ENCODE peak calls at places on chromosome 9, in ten cellular contexts. W is AG04450, D is AG09309, O is K562, N is dorsolateral prefrontal cortex, M is left ventricle myocardium inferior, Z is WERI-Rb-1, F is lower leg skin, G is lung, A is choroid plexus epithelial cell. R is an unnamed sample.

GRCh38 chr9:5502553-5502952 is 7.8 kb upstream of the PDCD1LG2 start:
- DNase-seq in W (no peak), D (no peak), O (no peak), N (no peak), M (no peak), Z (no peak), F (no peak), G (no peak), A (no peak), R (no peak)

GRCh38 chr9:92774274-92774673 is 9.6 kb upstream of the BICD2 start:
- DNase-seq in W (peak), D (peak), O (no peak), N (no peak), M (no peak), Z (no peak), F (no peak), G (no peak), A (peak), R (peak)

GRCh38 chr9:129866373-129867137 is 31.3 kb downstream of the USP20 start:
- DNase-seq in W (no peak), D (no peak), O (no peak), N (peak), M (no peak), Z (no peak), F (no peak), G (no peak), A (no peak), R (no peak)

GRCh38 chr9:107422189-107422802 is 67.3 kb downstream of the KLF4 start:
- DNase-seq in W (no peak), D (peak), O (peak), N (peak), M (peak), Z (peak), F (peak), G (peak), A (peak), R (peak)

GRCh38 chr9:6194934-6195333 is 20.7 kb upstream of the IL33 start:
- DNase-seq in W (no peak), D (no peak), O (no peak), N (no peak), M (no peak), Z (no peak), F (no peak), G (no peak), A (peak), R (no peak)

GRCh38 chr9:75889977-75890540 is 414 bp upstream of the PCSK5 start:
- DNase-seq in W (peak), D (no peak), O (no peak), N (no peak), M (peak), Z (peak), F (peak), G (peak), A (peak), R (no peak)

GRCh38 chr9:128765499-128765898 is 6.2 kb downstream of the ZER1 start:
- DNase-seq in W (no peak), D (no peak), O (no peak), N (no peak), M (no peak), Z (no peak), F (no peak), G (no peak), A (no peak), R (no peak)

GRCh38 chr9:128882677-128883590 is 1.0 kb downstream of the LRRC8A start:
- DNase-seq in W (no peak), D (no peak), O (peak), N (no peak), M (no peak), Z (no peak), F (no peak), G (no peak), A (no peak), R (no peak)

GRCh38 chr9:133786371-133786753 is 48.2 kb upstream of the SARDH start:
- DNase-seq in W (no peak), D (no peak), O (no peak), N (no peak), M (no peak), Z (no peak), F (no peak), G (no peak), A (no peak), R (no peak)

GRCh38 chr9:92359380-92360007 is 33.7 kb downstream of the CENPP start:
- DNase-seq in W (no peak), D (no peak), O (no peak), N (no peak), M (no peak), Z (peak), F (no peak), G (no peak), A (no peak), R (no peak)

GRCh38 chr9:133142657-133143592 is 20.8 kb downstream of the GBGT1 start:
- DNase-seq in W (no peak), D (no peak), O (peak), N (no peak), M (no peak), Z (peak), F (no peak), G (no peak), A (no peak), R (no peak)

GRCh38 chr9:136204838-136205706 is at the start of gene LHX3:
- DNase-seq in W (no peak), D (no peak), O (no peak), N (no peak), M (no peak), Z (peak), F (no peak), G (no peak), A (peak), R (no peak)

GRCh38 chr9:89408628-89409101 is 89.2 kb downstream of the SEMA4D start:
- DNase-seq in W (no peak), D (no peak), O (no peak), N (no peak), M (no peak), Z (no peak), F (no peak), G (no peak), A (no peak), R (no peak)

GRCh38 chr9:20015427-20015931 is 226.6 kb upstream of the SLC24A2 start:
- DNase-seq in W (no peak), D (no peak), O (no peak), N (no peak), M (no peak), Z (no peak), F (no peak), G (no peak), A (no peak), R (no peak)

GRCh38 chr9:135402739-135403695 is 76.6 kb upstream of the PPP1R26 start:
- DNase-seq in W (no peak), D (no peak), O (no peak), N (no peak), M (no peak), Z (no peak), F (no peak), G (no peak), A (no peak), R (no peak)

GRCh38 chr9:71678999-71679398 is 89.3 kb downstream of the CEMIP2 start:
- DNase-seq in W (no peak), D (no peak), O (no peak), N (no peak), M (no peak), Z (no peak), F (no peak), G (no peak), A (peak), R (no peak)

GRCh38 chr9:84668204-84669007 is 1.1 kb upstream of the NTRK2 start:
- DNase-seq in W (no peak), D (no peak), O (no peak), N (peak), M (peak), Z (peak), F (peak), G (peak), A (peak), R (peak)

GRCh38 chr9:81661339-81661738 is 28.0 kb downstream of the TLE1 start:
- DNase-seq in W (no peak), D (no peak), O (no peak), N (no peak), M (no peak), Z (no peak), F (no peak), G (no peak), A (no peak), R (no peak)

GRCh38 chr9:134655591-134656333 is 14.2 kb downstream of the COL5A1 start:
- DNase-seq in W (no peak), D (no peak), O (no peak), N (peak), M (peak), Z (no peak), F (no peak), G (no peak), A (no peak), R (no peak)

GRCh38 chr9:85004818-85005413 is 335.4 kb downstream of the NTRK2 start:
- DNase-seq in W (no peak), D (no peak), O (no peak), N (no peak), M (no peak), Z (no peak), F (no peak), G (no peak), A (no peak), R (no peak)

GRCh38 chr9:133507246-133507965 is 17.4 kb downstream of the MYMK start:
- DNase-seq in W (no peak), D (no peak), O (no peak), N (no peak), M (no peak), Z (no peak), F (no peak), G (no peak), A (no peak), R (no peak)

GRCh38 chr9:101711330-101711941 is 27.0 kb downstream of the GRIN3A start:
- DNase-seq in W (no peak), D (no peak), O (peak), N (no peak), M (no peak), Z (peak), F (no peak), G (no peak), A (peak), R (no peak)

GRCh38 chr9:93031629-93032431 is 26.7 kb upstream of the SUSD3 start:
- DNase-seq in W (no peak), D (no peak), O (no peak), N (no peak), M (no peak), Z (no peak), F (no peak), G (no peak), A (no peak), R (no peak)

GRCh38 chr9:94061864-94062263 is 22.4 kb upstream of the PTPDC1 start:
- DNase-seq in W (no peak), D (no peak), O (no peak), N (no peak), M (no peak), Z (no peak), F (no peak), G (no peak), A (no peak), R (no peak)

GRCh38 chr9:79485258-79485657 is 86.5 kb upstream of the TLE4 start:
- DNase-seq in W (no peak), D (no peak), O (no peak), N (no peak), M (no peak), Z (no peak), F (no peak), G (no peak), A (no peak), R (no peak)

GRCh38 chr9:19946446-19947109 is 157.7 kb upstream of the SLC24A2 start:
- DNase-seq in W (no peak), D (no peak), O (no peak), N (no peak), M (no peak), Z (peak), F (no peak), G (no peak), A (peak), R (no peak)

GRCh38 chr9:21326526-21327139 is 8.6 kb downstream of the KLHL9 start:
- DNase-seq in W (no peak), D (no peak), O (no peak), N (no peak), M (no peak), Z (no peak), F (no peak), G (no peak), A (peak), R (no peak)

GRCh38 chr9:129435272-129435671 is 185.6 kb downstream of the C9orf50 start:
- DNase-seq in W (no peak), D (no peak), O (no peak), N (no peak), M (no peak), Z (no peak), F (no peak), G (no peak), A (no peak), R (no peak)

GRCh38 chr9:5364294-5364990 is 24.8 kb upstream of the RLN1 start:
- DNase-seq in W (no peak), D (no peak), O (no peak), N (no peak), M (no peak), Z (no peak), F (no peak), G (no peak), A (peak), R (no peak)

GRCh38 chr9:96557921-96558320 is 61.7 kb downstream of the CDC14B start:
- DNase-seq in W (no peak), D (no peak), O (no peak), N (no peak), M (no peak), Z (no peak), F (no peak), G (no peak), A (no peak), R (no peak)

GRCh38 chr9:98801562-98801961 is 5.2 kb upstream of the ANKS6 start:
- DNase-seq in W (no peak), D (no peak), O (no peak), N (no peak), M (no peak), Z (no peak), F (no peak), G (no peak), A (no peak), R (no peak)

GRCh38 chr9:133888779-133889491 is 103.2 kb downstream of the VAV2 start:
- DNase-seq in W (no peak), D (no peak), O (no peak), N (no peak), M (no peak), Z (no peak), F (no peak), G (no peak), A (no peak), R (no peak)

GRCh38 chr9:126119731-126120130 is 206.9 kb upstream of the MVB12B start:
- DNase-seq in W (no peak), D (no peak), O (no peak), N (no peak), M (no peak), Z (no peak), F (no peak), G (peak), A (no peak), R (no peak)

GRCh38 chr9:132577119-132577518 is 5.3 kb upstream of the BARHL1 start:
- DNase-seq in W (no peak), D (no peak), O (no peak), N (no peak), M (no peak), Z (no peak), F (no peak), G (no peak), A (no peak), R (no peak)

GRCh38 chr9:128892223-128892892 is 10.4 kb downstream of the LRRC8A start:
- DNase-seq in W (peak), D (no peak), O (no peak), N (peak), M (peak), Z (no peak), F (peak), G (peak), A (peak), R (peak)

GRCh38 chr9:130835441-130836298 is 616 bp downstream of the ABL1 start:
- DNase-seq in W (no peak), D (no peak), O (peak), N (no peak), M (peak), Z (peak), F (no peak), G (no peak), A (peak), R (no peak)

GRCh38 chr9:24245988-24246387 is 299.7 kb downstream of the IZUMO3 start:
- DNase-seq in W (no peak), D (no peak), O (no peak), N (no peak), M (no peak), Z (peak), F (no peak), G (no peak), A (peak), R (no peak)

GRCh38 chr9:87436694-87437093 is 61.0 kb upstream of the DAPK1 start:
- DNase-seq in W (no peak), D (no peak), O (no peak), N (no peak), M (no peak), Z (no peak), F (no peak), G (no peak), A (peak), R (no peak)

GRCh38 chr9:22100626-22101025 is 91.5 kb upstream of the CDKN2B start:
- DNase-seq in W (no peak), D (no peak), O (no peak), N (no peak), M (no peak), Z (no peak), F (no peak), G (no peak), A (no peak), R (no peak)

GRCh38 chr9:112176410-112177010 is 1.4 kb upstream of the SUSD1 start:
- DNase-seq in W (no peak), D (no peak), O (no peak), N (no peak), M (no peak), Z (no peak), F (no peak), G (no peak), A (no peak), R (no peak)

GRCh38 chr9:112174223-112174964 is 703 bp downstream of the SUSD1 start:
- DNase-seq in W (no peak), D (no peak), O (peak), N (no peak), M (peak), Z (peak), F (peak), G (peak), A (peak), R (peak)

GRCh38 chr9:112175796-112176315 is 759 bp upstream of the SUSD1 start:
- DNase-seq in W (no peak), D (no peak), O (no peak), N (no peak), M (no peak), Z (no peak), F (no peak), G (no peak), A (no peak), R (no peak)

GRCh38 chr9:112173489-112174222 is 1.4 kb downstream of the SUSD1 start:
- DNase-seq in W (no peak), D (no peak), O (no peak), N (no peak), M (no peak), Z (no peak), F (no peak), G (no peak), A (no peak), R (no peak)

GRCh38 chr9:112174965-112175795 is at the start of gene SUSD1:
- DNase-seq in W (no peak), D (no peak), O (peak), N (peak), M (peak), Z (peak), F (no peak), G (peak), A (no peak), R (no peak)
- TF ChIP-seq CTCF in W (no peak), D (no peak), O (no peak), N (no peak), M (no peak), Z (no peak), F (no peak), G (no peak), A (no peak), R (no peak)

DNA sequence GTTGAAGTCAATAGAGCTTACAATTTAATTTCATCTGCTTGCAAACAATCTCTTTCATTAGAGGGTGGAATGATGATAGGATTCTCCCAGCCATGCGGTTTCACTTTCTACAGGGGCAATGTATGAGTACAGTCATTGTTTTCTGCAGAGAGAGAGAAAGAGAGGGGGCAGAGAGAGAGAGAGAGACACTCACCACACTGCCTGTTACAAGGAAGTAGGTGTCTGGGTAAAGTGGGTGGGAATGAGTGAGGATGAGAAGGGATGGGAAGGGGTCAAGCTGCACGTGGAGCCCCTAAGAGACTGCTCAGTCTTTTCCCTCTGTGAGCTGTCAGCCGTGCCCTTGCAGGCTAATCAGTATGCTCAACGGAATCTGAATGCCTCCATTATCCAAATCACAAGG is 454.3 kb downstream of the KDM4C start:
- DNase-seq in W (no peak), D (no peak), O (no peak), N (no peak), M (no peak), Z (no peak), F (no peak), G (no peak), A (peak), R (no peak)
- H3K4me3 ChIP-seq in W (no peak), D (no peak), O (no peak), N (peak), M (no peak), Z (no peak), F (no peak), G (no peak), A (no peak), R (no peak)

GRCh38 chr9:124447297-124447661 is 3.0 kb upstream of the ADGRD2 start:
- DNase-seq in W (no peak), D (no peak), O (no peak), N (no peak), M (no peak), Z (no peak), F (no peak), G (no peak), A (no peak), R (no peak)
- TF ChIP-seq CTCF in W (no peak), D (no peak), O (no peak), N (no peak), M (no peak), Z (no peak), F (no peak), G (no peak), A (no peak), R (no peak)

DNA sequence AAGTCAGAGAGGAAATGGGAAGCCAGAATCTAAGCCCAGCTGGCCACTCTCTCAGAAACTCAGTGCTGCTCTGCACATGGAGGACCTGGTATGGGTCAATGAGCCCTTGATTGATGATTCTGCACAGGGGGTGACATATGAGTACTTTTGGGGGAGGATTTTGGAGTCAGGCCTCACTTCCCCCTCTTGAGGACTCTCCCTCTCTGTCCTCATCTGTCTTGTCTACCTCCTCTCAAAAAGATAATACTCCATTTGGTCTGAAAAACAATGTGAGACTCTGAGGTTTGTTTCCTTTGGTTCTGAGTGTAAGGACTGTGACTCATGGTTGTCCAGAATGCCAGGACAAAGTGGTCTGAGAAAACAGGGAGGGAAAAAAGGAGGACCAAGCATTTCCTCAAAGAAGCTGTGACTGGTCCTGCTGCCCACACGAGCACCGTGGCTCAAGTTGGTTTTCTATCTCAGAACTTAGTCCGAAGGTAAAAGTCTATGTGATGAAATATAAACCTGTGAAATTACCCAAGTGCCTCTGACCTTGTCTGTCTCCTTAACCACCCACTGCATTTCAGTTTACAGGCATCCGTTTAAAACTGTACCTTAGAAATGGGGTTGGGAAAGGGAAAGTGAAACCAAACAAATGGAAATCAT is 11.1 kb downstream of the TTC39B start:
- DNase-seq in W (no peak), D (no peak), O (no peak), N (no peak), M (no peak), Z (no peak), F (no peak), G (no peak), A (peak), R (no peak)
- H3K4me3 ChIP-seq in W (peak), D (peak), O (peak), N (peak), M (peak), Z (no peak), F (no peak), G (peak), A (peak), R (peak)

GRCh38 chr9:120889606-120890396 is 12.8 kb upstream of the PHF19 start:
- DNase-seq in W (no peak), D (no peak), O (no peak), N (no peak), M (no peak), Z (no peak), F (no peak), G (no peak), A (no peak), R (no peak)
- TF ChIP-seq CTCF in W (no peak), D (no peak), O (no peak), N (no peak), M (no peak), Z (no peak), F (no peak), G (no peak), A (no peak), R (no peak)

GRCh38 chr9:90801175-90801506 is 478 bp upstream of the SYK start:
- DNase-seq in W (no peak), D (no peak), O (no peak), N (no peak), M (no peak), Z (peak), F (no peak), G (no peak), A (no peak), R (no peak)
- H3K4me3 ChIP-seq in W (no peak), D (no peak), O (peak), N (no peak), M (peak), Z (peak), F (no peak), G (no peak), A (no peak), R (no peak)

GRCh38 chr9:109779711-109780452 is at the start of gene PALM2AKAP2:
- DNase-seq in W (no peak), D (no peak), O (no peak), N (peak), M (peak), Z (peak), F (no peak), G (peak), A (peak), R (peak)
- TF ChIP-seq CTCF in W (peak), D (no peak), O (no peak), N (no peak), M (peak), Z (no peak), F (no peak), G (no peak), A (peak), R (no peak)